ENCODE peak calls at places on chromosomes 11 and 22, in six cellular contexts. L, T, G, U, D and J are unnamed samples.

GRCh38 chr11:1821562-1821961 is 13.2 kb upstream of the SYT8 start:
- DNase-seq in D (no peak), U (no peak), T (no peak), L (no peak), G (no peak), J (no peak)

GRCh38 chr22:20724676-20725454 is 49.0 kb upstream of the SERPIND1 start:
- DNase-seq in T (no peak), L (no peak), U (no peak), G (no peak), D (no peak), J (no peak)

GRCh38 chr11:131690776-131691557 is 320.6 kb downstream of the NTM start:
- DNase-seq in T (no peak), D (no peak), L (no peak), U (no peak), G (no peak), J (no peak)

GRCh38 chr11:34656062-34656720 is 35.3 kb downstream of the EHF start:
- DNase-seq in L (no peak), G (no peak), D (no peak), T (no peak), U (peak), J (no peak)

GRCh38 chr11:123132881-123133280 is 62.2 kb downstream of the CLMP start:
- DNase-seq in D (no peak), U (no peak), L (no peak), G (no peak), T (no peak), J (no peak)

GRCh38 chr11:46369458-46370152 is 11.9 kb upstream of the MDK start:
- DNase-seq in G (peak), L (peak), T (no peak), U (peak), D (peak), J (no peak)

GRCh38 chr11:62487698-62488551 is 58.7 kb downstream of the AHNAK start:
- DNase-seq in U (no peak), T (no peak), G (peak), L (no peak), D (no peak), J (no peak)

GRCh38 chr11:93933230-93933629 is 82.8 kb upstream of the VSTM5 start:
- DNase-seq in T (no peak), L (no peak), D (no peak), G (no peak), U (no peak), J (no peak)

GRCh38 chr11:117457031-117457785 is 129.6 kb downstream of the CEP164 start:
- DNase-seq in G (no peak), U (no peak), L (no peak), D (no peak), T (no peak), J (no peak)

GRCh38 chr22:38733329-38734202 is 22.2 kb downstream of the SUN2 start:
- DNase-seq in D (peak), U (peak), L (peak), T (peak), G (peak), J (no peak)

GRCh38 chr11:10762185-10762584 is 11.1 kb downstream of the CTR9 start:
- DNase-seq in D (no peak), G (no peak), T (no peak), U (no peak), L (no peak), J (no peak)

GRCh38 chr11:101138245-101138930 is 8.8 kb upstream of the PGR start:
- DNase-seq in G (no peak), T (no peak), U (no peak), D (no peak), L (no peak), J (no peak)

GRCh38 chr11:57460017-57460755 is at the start of gene RTN4RL2:
- DNase-seq in G (peak), U (peak), D (no peak), T (no peak), L (no peak), J (no peak)

GRCh38 chr11:61187505-61188130 is 15.7 kb upstream of the PGA3 start:
- DNase-seq in G (peak), T (peak), U (peak), D (peak), L (peak), J (peak)

GRCh38 chr11:61834278-61835004 is 6.3 kb downstream of the FADS2 start:
- DNase-seq in T (no peak), U (peak), L (no peak), G (peak), D (no peak), J (peak)

GRCh38 chr22:28112548-28113043 is 193.5 kb upstream of the PITPNB start:
- DNase-seq in U (peak), L (no peak), D (no peak), T (peak), G (peak), J (no peak)

GRCh38 chr22:25747245-25747944 is 5.4 kb downstream of the MYO18B start:
- DNase-seq in L (peak), U (peak), T (no peak), D (peak), G (peak), J (peak)

GRCh38 chr11:128884703-128885338 is 6.3 kb upstream of the KCNJ5 start:
- DNase-seq in T (peak), G (peak), L (peak), D (peak), U (peak), J (no peak)

GRCh38 chr11:92627615-92628201 is 341.7 kb upstream of the MTNR1B start:
- DNase-seq in D (no peak), G (no peak), L (no peak), U (no peak), T (no peak), J (peak)

GRCh38 chr11:94926698-94927237 is 46.6 kb downstream of the CWC15 start:
- DNase-seq in U (peak), G (peak), D (peak), L (peak), T (peak), J (peak)

GRCh38 chr11:104727095-104727494 is 171.2 kb downstream of the CASP12 start:
- DNase-seq in D (no peak), U (no peak), G (no peak), L (no peak), T (no peak), J (no peak)

GRCh38 chr11:28767574-28767973 is 659.4 kb downstream of the METTL15 start:
- DNase-seq in G (no peak), U (peak), T (no peak), L (no peak), D (no peak), J (no peak)

GRCh38 chr11:78230161-78230877 is 41.6 kb downstream of the USP35 start:
- DNase-seq in L (no peak), G (no peak), D (no peak), U (no peak), T (no peak), J (no peak)

DNA sequence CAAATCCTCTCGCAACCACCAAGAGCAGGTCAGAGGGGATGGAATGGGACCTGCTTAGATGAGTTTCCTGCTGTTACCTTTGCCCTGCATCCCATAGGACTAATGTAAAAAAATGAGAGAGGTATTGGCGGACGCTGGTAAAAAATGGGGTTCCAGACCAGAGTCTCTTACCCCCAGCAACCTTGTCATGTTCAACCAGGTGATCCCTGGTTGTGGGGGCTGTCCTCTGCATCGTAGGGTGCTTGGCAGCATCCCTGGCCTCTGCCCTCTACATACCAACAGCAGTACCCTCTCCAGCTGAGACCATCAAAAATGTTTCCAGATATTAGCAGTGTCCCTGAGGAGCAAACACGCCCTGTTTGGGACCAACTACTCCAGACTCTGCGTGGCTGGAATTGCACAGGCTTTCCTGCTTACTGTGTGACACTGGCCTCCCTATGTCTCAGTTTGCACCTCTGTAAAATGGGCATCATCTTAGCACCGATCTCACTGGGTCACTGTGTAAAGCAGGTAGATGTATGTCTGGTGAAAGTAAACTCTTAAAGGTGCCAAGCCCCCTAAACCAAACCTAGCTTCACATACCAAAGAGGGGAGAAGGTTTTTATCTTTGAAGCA is 1.5 kb downstream of the APOL6 start:
- DNase-seq in D (no peak), U (no peak), T (no peak), G (no peak), L (no peak), J (no peak)
- H3K4me3 ChIP-seq in D (peak), U (peak), T (peak), G (peak), L (peak), J (peak)

GRCh38 chr11:64234840-64235379 is 526 bp downstream of the VEGFB start:
- DNase-seq in U (no peak), T (no peak), G (no peak), D (peak), L (peak), J (no peak)
- H3K4me3 ChIP-seq in U (peak), T (peak), G (peak), D (peak), L (peak), J (peak)

GRCh38 chr11:503179-503981 is 3.7 kb downstream of the RNH1 start:
- DNase-seq in U (peak), G (peak), T (peak), L (peak), D (peak), J (no peak)

GRCh38 chr11:502288-503178 is 4.5 kb downstream of the RNH1 start:
- DNase-seq in L (no peak), U (no peak), T (no peak), D (no peak), G (no peak), J (no peak)

GRCh38 chr11:506238-506949 is 648 bp downstream of the RNH1 start:
- DNase-seq in G (peak), D (peak), L (peak), U (peak), T (peak), J (peak)

GRCh38 chr11:504994-505344 is 2.1 kb downstream of the RNH1 start:
- DNase-seq in U (no peak), L (no peak), D (no peak), G (no peak), T (no peak), J (no peak)

DNA sequence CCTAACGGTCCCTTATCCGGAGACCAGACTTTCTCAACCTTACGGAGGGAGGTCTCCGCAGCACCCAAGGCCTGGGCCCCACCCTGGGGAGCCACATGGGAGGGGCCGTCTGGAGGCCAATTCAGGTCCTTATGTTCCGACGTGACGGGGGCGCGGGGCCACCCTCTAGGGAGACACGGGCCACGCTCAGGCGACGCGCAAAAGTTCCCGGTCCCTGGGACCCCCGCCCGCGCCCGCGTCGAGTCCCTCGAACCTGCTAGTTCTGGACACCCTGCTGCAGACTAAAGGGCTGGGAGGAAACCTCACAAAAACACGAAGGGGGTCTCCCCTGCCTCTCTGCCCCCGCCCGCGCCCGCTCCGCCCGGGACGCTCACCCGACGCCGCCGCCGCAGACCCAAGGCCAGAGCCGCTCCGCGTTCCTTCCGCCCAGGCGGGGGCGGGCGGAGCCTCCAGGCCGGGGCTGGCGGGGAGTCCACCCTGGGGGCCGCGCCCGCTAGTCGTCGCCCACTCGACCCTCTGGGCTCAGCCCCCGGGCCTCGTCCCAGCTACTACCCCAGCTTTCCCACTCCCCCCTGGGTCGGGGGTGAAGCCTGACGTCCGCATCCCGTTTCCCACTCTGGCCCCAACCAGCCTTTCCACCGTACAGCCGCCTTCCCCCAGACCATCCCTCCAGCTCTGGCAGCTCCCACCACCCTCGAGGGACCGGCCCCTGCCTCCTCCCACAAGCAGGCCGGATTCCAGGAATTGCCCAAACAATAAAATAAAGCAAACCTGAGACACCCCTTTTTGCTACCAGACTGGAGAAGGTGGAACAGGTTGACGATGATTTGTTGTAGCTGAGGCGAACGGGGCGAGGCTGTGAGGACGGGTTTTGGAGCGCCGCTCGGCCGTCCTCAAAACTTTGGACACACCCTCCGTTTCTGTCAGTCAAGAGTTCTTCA is 2.7 kb downstream of the RNH1 start:
- DNase-seq in U (peak), L (no peak), T (no peak), D (peak), G (peak), J (no peak)
- H3K4me3 ChIP-seq in U (peak), L (peak), T (peak), D (peak), G (peak), J (peak)

GRCh38 chr22:37664249-37665101 is 6.0 kb downstream of the PDXP start:
- DNase-seq in U (no peak), G (no peak), T (no peak), D (peak), L (no peak), J (no peak)
- H3K4me3 ChIP-seq in U (no peak), G (no peak), T (no peak), D (no peak), L (no peak), J (no peak)

GRCh38 chr22:30305519-30305905 is 16.2 kb upstream of the CASTOR1 start:
- DNase-seq in T (peak), D (peak), L (peak), G (no peak), U (no peak), J (no peak)

GRCh38 chr22:30304495-30305244 is 15.4 kb upstream of the CASTOR1 start:
- DNase-seq in T (no peak), U (no peak), L (peak), G (no peak), D (peak), J (no peak)

GRCh38 chr22:30307026-30307574 is 17.8 kb upstream of the CASTOR1 start:
- DNase-seq in G (no peak), T (no peak), D (no peak), L (no peak), U (no peak), J (no peak)

GRCh38 chr22:30306629-30307016 is 17.3 kb upstream of the CASTOR1 start:
- DNase-seq in G (no peak), D (no peak), U (no peak), L (no peak), T (no peak), J (no peak)

DNA sequence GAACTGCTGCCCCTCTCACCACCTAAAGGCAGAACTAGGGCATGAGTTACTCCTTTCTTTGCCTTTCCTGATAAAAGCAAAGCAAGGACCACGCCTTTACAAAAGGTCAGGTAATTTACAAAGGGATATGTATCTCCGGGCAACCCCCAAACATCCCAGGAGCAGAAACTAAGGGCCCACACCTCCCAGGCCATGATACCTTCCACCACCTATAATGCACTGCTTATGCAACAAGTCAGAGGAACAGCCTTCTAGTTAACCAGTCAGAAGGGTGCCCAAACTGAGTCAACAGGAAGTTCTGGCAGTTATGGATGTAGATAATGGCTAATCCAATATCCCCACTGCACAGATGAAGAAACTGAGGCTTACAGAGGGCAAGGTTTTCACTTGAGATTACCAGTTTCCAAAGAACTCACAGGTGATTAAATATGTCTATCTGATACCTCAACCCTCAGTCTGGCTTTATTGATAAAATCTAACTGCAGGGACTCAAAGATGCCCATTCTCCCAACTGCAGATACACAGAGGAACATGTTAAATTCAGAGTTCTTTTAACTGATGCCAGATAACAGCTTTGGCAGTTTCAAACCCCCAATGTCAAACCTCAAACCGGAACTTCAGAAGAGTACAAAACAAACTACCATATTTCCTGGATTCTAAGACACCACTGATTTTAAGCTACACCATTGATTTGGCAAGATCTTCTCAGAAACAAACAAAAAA is 16.8 kb upstream of the CASTOR1 start:
- DNase-seq in G (no peak), U (no peak), L (no peak), T (no peak), D (no peak), J (no peak)
- H3K4me3 ChIP-seq in G (no peak), U (no peak), L (peak), T (no peak), D (no peak), J (no peak)